ENCODE peak calls at places on chromosomes 3 and 15, in nine cellular contexts. I is endothelial cell; A is astrocyte of the hippocampus; E is non-pigmented ciliary epithelial cell; F is stimulated activated CD8-positive, alpha-beta memory T cell treated with anti-CD3 and anti-CD28 coated beads, Interleukin-7, amount 100 ng/mL, for 1 hour; Z is EL; V is NCI-H345; Y is HFFc6; D is naive thymus-derived CD8-positive, alpha-beta T cell. B is an unnamed sample.

GRCh38 chr15:57401546-57401945 is 25.2 kb downstream of the CGNL1 start:
- DNase-seq in I (no peak), A (peak), E (no peak), F (no peak), Z (no peak), V (no peak), Y (no peak), D (no peak), B (no peak)

GRCh38 chr3:60953406-60953805 is 297.8 kb downstream of the FHIT start:
- DNase-seq in I (no peak), A (peak), E (no peak), F (no peak), Z (no peak), V (no peak), Y (no peak), D (no peak), B (no peak)

GRCh38 chr3:61227799-61228198 is 23.5 kb downstream of the FHIT start:
- DNase-seq in I (no peak), A (no peak), E (no peak), F (no peak), Z (no peak), V (no peak), Y (no peak), D (no peak), B (no peak)

GRCh38 chr3:24832878-24833277 is 338.2 kb upstream of the THRB start:
- DNase-seq in I (no peak), A (no peak), E (no peak), F (no peak), Z (no peak), V (no peak), Y (no peak), D (no peak), B (no peak)

GRCh38 chr3:138914870-138915502 is 32.0 kb downstream of the FOXL2 start:
- DNase-seq in I (no peak), A (no peak), E (no peak), F (no peak), Z (peak), V (no peak), Y (peak), D (no peak), B (no peak)

GRCh38 chr3:185658504-185658912 is 72.4 kb downstream of the SENP2 start:
- DNase-seq in I (no peak), A (peak), E (peak), F (no peak), Z (peak), V (no peak), Y (peak), D (no peak), B (no peak)

GRCh38 chr3:172128852-172129251 is 89.5 kb downstream of the FNDC3B start:
- DNase-seq in I (no peak), A (no peak), E (no peak), F (no peak), Z (no peak), V (no peak), Y (no peak), D (no peak), B (no peak)

GRCh38 chr3:198080521-198081384 is 120.7 kb downstream of the LMLN start:
- DNase-seq in I (peak), A (peak), E (no peak), F (peak), Z (peak), V (peak), Y (peak), D (peak), B (peak)

GRCh38 chr15:58442122-58442521 is 10.3 kb downstream of the LIPC start:
- DNase-seq in I (no peak), A (no peak), E (no peak), F (no peak), Z (peak), V (no peak), Y (no peak), D (no peak), B (no peak)

GRCh38 chr3:127168271-127168670 is 24.7 kb upstream of the PRR23E start:
- DNase-seq in I (no peak), A (no peak), E (no peak), F (no peak), Z (no peak), V (no peak), Y (no peak), D (no peak), B (no peak)

GRCh38 chr15:43948691-43949325 is 122.0 kb downstream of the WDR76 start:
- DNase-seq in I (no peak), A (no peak), E (no peak), F (no peak), Z (no peak), V (no peak), Y (no peak), D (no peak), B (no peak)

GRCh38 chr3:101677436-101678286 is 729 bp upstream of the ZBTB11 start:
- DNase-seq in I (peak), A (peak), E (no peak), F (no peak), Z (no peak), V (no peak), Y (no peak), D (no peak), B (no peak)

GRCh38 chr15:75185271-75186029 is 16.2 kb upstream of the C15orf39 start:
- DNase-seq in I (no peak), A (no peak), E (no peak), F (no peak), Z (no peak), V (no peak), Y (no peak), D (no peak), B (no peak)

GRCh38 chr3:195906865-195907729 is 1.3 kb downstream of the TNK2 start:
- DNase-seq in I (no peak), A (no peak), E (no peak), F (peak), Z (no peak), V (peak), Y (no peak), D (peak), B (peak)

B was measured in naive B cell.